ENCODE peak calls at places on chromosomes 7 and 10, in eight cellular contexts. T is GM03348; K is stimulated activated CD8-positive, alpha-beta memory T cell treated with anti-CD3 and anti-CD28 coated beads, Interleukin-12 subunit alpha, Interleukin-12 subunit beta, amount 100 ng/mL, for 1 hour; P is RPMI8226; H is activated CD4-positive, alpha-beta T cell treated with anti-CD3 and anti-CD28 coated beads, Interleukin-2, amount 10 ng/mL, durations not matched to agents 7 days and 5 days; Q is left ventricle myocardium superior; C is Daoy; L is cardiac fibroblast. N is an unnamed sample.

GRCh38 chr10:91242940-91243339 is 22.5 kb downstream of the PCGF5 start:
- DNase-seq in T (no peak), K (no peak), P (no peak), H (no peak), Q (no peak), C (no peak), L (no peak), N (no peak)

GRCh38 chr10:3729397-3729796 is 55.6 kb downstream of the KLF6 start:
- DNase-seq in T (no peak), K (no peak), P (no peak), H (no peak), Q (no peak), C (peak), L (no peak), N (peak)

GRCh38 chr7:22663319-22663718 is 63.7 kb upstream of the IL6 start:
- DNase-seq in T (peak), K (no peak), P (no peak), H (no peak), Q (no peak), C (no peak), L (peak), N (peak)

GRCh38 chr10:71938211-71938610 is 26.0 kb upstream of the CHST3 start:
- DNase-seq in T (no peak), K (no peak), P (no peak), H (no peak), Q (no peak), C (no peak), L (no peak), N (no peak)

GRCh38 chr7:128453836-128454804 is 1.6 kb upstream of the HILPDA start:
- DNase-seq in T (peak), K (no peak), P (no peak), H (no peak), Q (peak), C (peak), L (peak), N (peak)

GRCh38 chr10:44976352-44977198 is 2.0 kb downstream of the DEPP1 start:
- DNase-seq in T (no peak), K (no peak), P (no peak), H (no peak), Q (peak), C (no peak), L (no peak), N (no peak)

GRCh38 chr7:20906791-20907190 is 120.1 kb upstream of the SP8 start:
- DNase-seq in T (no peak), K (no peak), P (no peak), H (no peak), Q (no peak), C (no peak), L (no peak), N (no peak)

GRCh38 chr7:47100815-47101435 is 481.0 kb downstream of the TNS3 start:
- DNase-seq in T (peak), K (no peak), P (peak), H (no peak), Q (peak), C (peak), L (peak), N (peak)

GRCh38 chr7:142866361-142867096 is 11.7 kb downstream of the EPHB6 start:
- DNase-seq in T (peak), K (no peak), P (peak), H (no peak), Q (peak), C (peak), L (peak), N (peak)

GRCh38 chr10:43264324-43264986 is 2.4 kb downstream of the RASGEF1A start:
- DNase-seq in T (no peak), K (no peak), P (no peak), H (no peak), Q (no peak), C (no peak), L (no peak), N (no peak)